ENCODE peak calls at places on chromosomes 4 and X, in nine cellular contexts. G, O, C, B, Z, L, T, A and Y are unnamed samples.

GRCh38 chr4:184612089-184612488 is 37.2 kb downstream of the CASP3 start:
- DNase-seq in G (no peak), O (no peak), C (no peak), B (no peak), Z (no peak), L (no peak), T (no peak), A (no peak), Y (no peak)

GRCh38 chr4:156677136-156677535 is 294.5 kb downstream of the PDGFC start:
- DNase-seq in G (no peak), O (no peak), C (no peak), B (no peak), Z (no peak), L (no peak), T (no peak), A (peak), Y (no peak)

GRCh38 chrX:101595739-101596419 is 21.9 kb downstream of the ARMCX6 start:
- DNase-seq in G (peak), O (peak), C (no peak), B (no peak), Z (peak), L (no peak), T (no peak), A (peak), Y (no peak)

GRCh38 chr4:183532823-183533222 is 28.0 kb downstream of the ING2 start:
- DNase-seq in G (no peak), O (peak), C (no peak), B (no peak), Z (no peak), L (no peak), T (no peak), A (no peak), Y (no peak)

GRCh38 chr4:24793219-24794005 is 2.0 kb upstream of the SOD3 start:
- DNase-seq in G (no peak), O (peak), C (peak), B (no peak), Z (no peak), L (peak), T (no peak), A (peak), Y (no peak)

GRCh38 chrX:13965531-13965930 is 64.2 kb downstream of the GEMIN8 start:
- DNase-seq in G (no peak), O (no peak), C (no peak), B (no peak), Z (no peak), L (no peak), T (no peak), A (no peak), Y (no peak)

GRCh38 chrX:43693602-43694406 is 37.7 kb downstream of the MAOA start:
- DNase-seq in G (peak), O (no peak), C (no peak), B (no peak), Z (no peak), L (no peak), T (no peak), A (peak), Y (no peak)

GRCh38 chrX:72016881-72017783 is 106.5 kb downstream of the NHSL2 start:
- DNase-seq in G (no peak), O (no peak), C (no peak), B (peak), Z (no peak), L (peak), T (no peak), A (no peak), Y (no peak)

GRCh38 chr4:8645753-8646124 is 53.2 kb downstream of the CPZ start:
- DNase-seq in G (no peak), O (no peak), C (peak), B (peak), Z (no peak), L (peak), T (no peak), A (no peak), Y (peak)

GRCh38 chrX:129768586-129769466 is 10.9 kb upstream of the SASH3 start:
- DNase-seq in G (no peak), O (no peak), C (no peak), B (no peak), Z (no peak), L (no peak), T (peak), A (no peak), Y (no peak)

GRCh38 chrX:84047339-84047738 is 140.7 kb downstream of the RPS6KA6 start:
- DNase-seq in G (no peak), O (no peak), C (no peak), B (no peak), Z (no peak), L (no peak), T (peak), A (no peak), Y (no peak)

GRCh38 chr4:182155806-182156205 is 87.4 kb upstream of the TENM3 start:
- DNase-seq in G (no peak), O (peak), C (no peak), B (no peak), Z (no peak), L (no peak), T (no peak), A (no peak), Y (no peak)

GRCh38 chrX:103063918-103064434 is at the start of gene BEX1:
- DNase-seq in G (peak), O (no peak), C (no peak), B (peak), Z (peak), L (peak), T (peak), A (no peak), Y (no peak)

GRCh38 chrX:110414679-110415439 is 56.2 kb downstream of the RTL9 start:
- DNase-seq in G (no peak), O (peak), C (no peak), B (no peak), Z (no peak), L (no peak), T (no peak), A (no peak), Y (no peak)

GRCh38 chr4:187208641-187209040 is 485.0 kb upstream of the FAT1 start:
- DNase-seq in G (no peak), O (no peak), C (no peak), B (peak), Z (no peak), L (no peak), T (no peak), A (peak), Y (no peak)

GRCh38 chrX:54602563-54602962 is 72.5 kb downstream of the GNL3L start:
- DNase-seq in G (no peak), O (no peak), C (no peak), B (no peak), Z (no peak), L (no peak), T (no peak), A (no peak), Y (no peak)

GRCh38 chr4:176781739-176782100 is 11.0 kb downstream of the VEGFC start:
- DNase-seq in G (no peak), O (no peak), C (no peak), B (no peak), Z (no peak), L (no peak), T (no peak), A (no peak), Y (no peak)

GRCh38 chr4:7310441-7310840 is 118.1 kb downstream of the SORCS2 start:
- DNase-seq in G (no peak), O (no peak), C (no peak), B (no peak), Z (no peak), L (no peak), T (no peak), A (no peak), Y (no peak)

GRCh38 chrX:124328765-124329164 is 3.7 kb upstream of the TEX13D start:
- DNase-seq in G (no peak), O (no peak), C (no peak), B (no peak), Z (no peak), L (no peak), T (no peak), A (peak), Y (no peak)

GRCh38 chrX:75158054-75158453 is 2.0 kb upstream of the ABCB7 start:
- DNase-seq in G (no peak), O (no peak), C (no peak), B (no peak), Z (no peak), L (no peak), T (no peak), A (no peak), Y (no peak)

GRCh38 chr4:157115613-157116340 is 39.8 kb downstream of the GLRB start:
- DNase-seq in G (no peak), O (peak), C (no peak), B (no peak), Z (no peak), L (no peak), T (no peak), A (peak), Y (no peak)

GRCh38 chrX:41014776-41015175 is 70.5 kb upstream of the USP9X start:
- DNase-seq in G (no peak), O (peak), C (no peak), B (no peak), Z (no peak), L (no peak), T (no peak), A (peak), Y (no peak)

GRCh38 chrX:41009816-41010187 is 75.4 kb upstream of the USP9X start:
- DNase-seq in G (no peak), O (no peak), C (no peak), B (no peak), Z (no peak), L (no peak), T (no peak), A (no peak), Y (no peak)

GRCh38 chrX:41005445-41005992 is 79.7 kb upstream of the USP9X start:
- DNase-seq in G (no peak), O (no peak), C (no peak), B (no peak), Z (no peak), L (no peak), T (no peak), A (no peak), Y (no peak)

GRCh38 chrX:41010188-41010846 is 74.9 kb upstream of the USP9X start:
- DNase-seq in G (peak), O (peak), C (peak), B (peak), Z (peak), L (peak), T (peak), A (peak), Y (peak)
- H3K4me3 ChIP-seq in G (peak), O (peak), C (peak), B (peak), Z (peak), L (no peak), T (no peak), A (peak), Y (no peak)

GRCh38 chrX:47562615-47563243 is 1.7 kb downstream of the ARAF start:
- DNase-seq in G (no peak), O (no peak), C (no peak), B (no peak), Z (no peak), L (no peak), T (peak), A (peak), Y (no peak)

GRCh38 chrX:47558436-47558835 is 2.6 kb upstream of the ARAF start:
- DNase-seq in G (no peak), O (no peak), C (no peak), B (no peak), Z (no peak), L (no peak), T (no peak), A (no peak), Y (no peak)

GRCh38 chrX:47561653-47562151 is 697 bp downstream of the ARAF start:
- DNase-seq in G (no peak), O (no peak), C (no peak), B (no peak), Z (no peak), L (no peak), T (no peak), A (no peak), Y (no peak)

GRCh38 chrX:47560179-47560830 is 700 bp upstream of the ARAF start:
- DNase-seq in G (no peak), O (peak), C (no peak), B (no peak), Z (no peak), L (no peak), T (peak), A (no peak), Y (no peak)

DNA sequence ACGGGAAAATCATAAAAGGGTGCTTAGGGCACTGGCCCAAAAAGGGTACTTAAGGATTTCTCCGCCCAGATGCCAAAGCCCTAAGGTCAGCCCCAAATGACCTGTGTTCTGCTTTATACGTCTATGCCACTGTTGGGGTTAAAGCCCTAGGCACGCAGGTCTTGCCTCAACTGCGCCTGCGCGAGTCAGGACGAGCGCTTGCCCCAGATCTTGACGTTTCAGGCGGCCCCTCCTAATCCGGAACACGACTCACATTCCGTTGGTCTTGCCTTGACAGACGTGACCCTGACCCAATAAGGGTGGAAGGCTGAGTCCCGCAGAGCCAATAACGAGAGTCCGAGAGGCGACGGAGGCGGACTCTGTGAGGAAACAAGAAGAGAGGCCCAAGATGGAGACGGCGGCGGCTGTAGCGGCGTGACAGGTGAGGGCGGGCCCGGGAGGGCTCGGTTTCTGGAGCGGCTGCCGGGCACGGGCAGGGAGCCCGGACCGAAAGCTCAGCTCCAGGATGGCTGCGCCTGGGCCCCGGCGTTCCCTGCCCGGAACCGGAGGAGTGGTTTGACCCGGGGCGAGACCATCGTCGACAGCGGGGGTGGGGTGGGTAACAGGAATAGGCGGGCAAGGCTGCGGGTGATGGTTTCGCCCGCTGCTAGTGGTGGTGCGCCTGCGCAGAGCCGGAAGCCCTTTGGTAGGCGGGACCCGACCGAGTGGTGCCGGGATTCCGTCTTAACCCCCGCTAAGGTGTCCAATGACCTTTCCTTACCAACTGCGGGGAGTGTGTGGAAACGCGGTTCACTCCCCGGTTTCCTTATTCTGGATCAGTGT is at the start of gene ARAF:
- DNase-seq in G (peak), O (peak), C (peak), B (peak), Z (peak), L (peak), T (peak), A (peak), Y (peak)
- TF ChIP-seq POLR2A in G (peak), O (peak), C (peak), B (peak), Z (peak), L (peak), T (no peak), A (peak), Y (no peak)

DNA sequence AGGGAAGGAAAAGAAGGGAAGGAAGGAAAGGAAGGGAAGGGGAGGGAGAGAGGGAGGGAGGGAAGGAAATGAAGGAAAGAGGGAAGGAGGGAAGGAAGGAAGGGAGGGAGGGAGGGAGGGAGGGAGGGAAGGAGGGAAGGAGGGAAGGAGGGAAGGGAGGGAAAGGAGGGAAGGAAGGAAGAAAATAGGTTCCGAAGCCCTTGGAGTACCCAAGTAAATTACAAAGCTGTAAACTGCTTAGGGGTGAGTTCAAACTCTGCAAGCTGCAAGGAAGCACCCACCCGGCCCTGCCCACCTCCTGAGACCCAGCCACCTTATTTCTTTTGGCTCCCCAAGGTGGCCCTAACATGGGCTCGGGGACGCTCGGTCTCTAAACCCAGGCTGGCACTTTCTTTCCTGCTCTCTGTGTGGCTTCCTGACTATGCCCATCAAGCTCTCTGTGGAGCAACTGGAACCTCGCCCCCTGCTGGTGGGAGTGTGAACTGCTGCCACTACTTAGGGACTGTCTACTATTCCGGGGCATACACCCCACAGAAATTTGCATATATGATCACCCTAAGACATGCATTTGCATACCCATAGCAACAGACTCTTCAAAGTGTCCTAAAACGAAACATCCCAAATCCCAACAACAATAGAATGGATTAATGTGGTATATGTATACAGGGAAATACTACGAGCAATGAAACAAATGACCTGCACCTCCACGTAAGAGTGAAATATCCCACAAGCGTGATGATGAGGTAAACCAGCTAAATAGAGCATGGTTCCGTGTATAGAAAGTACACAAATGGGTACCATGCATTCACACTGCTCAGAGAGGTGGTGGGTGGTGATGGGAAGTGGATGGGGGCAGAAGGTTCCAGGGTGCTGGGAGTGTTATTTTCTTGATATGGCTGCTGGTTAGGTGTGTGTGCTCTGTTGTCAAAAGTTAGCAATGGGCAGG is 151.7 kb upstream of the TBL1X start:
- DNase-seq in G (peak), O (no peak), C (no peak), B (peak), Z (peak), L (peak), T (peak), A (peak), Y (peak)
- TF ChIP-seq CTCF in G (peak), O (peak), C (peak), B (peak), Z (peak), L (peak), T (peak), A (peak), Y (no peak)

GRCh38 chrX:115503099-115503498 is 57.9 kb upstream of the PLS3 start:
- DNase-seq in G (no peak), O (no peak), C (no peak), B (no peak), Z (no peak), L (no peak), T (no peak), A (peak), Y (no peak)

GRCh38 chrX:115494133-115494532 is 66.8 kb upstream of the PLS3 start:
- DNase-seq in G (no peak), O (peak), C (no peak), B (no peak), Z (no peak), L (no peak), T (no peak), A (no peak), Y (no peak)

GRCh38 chrX:115504167-115504566 is 56.8 kb upstream of the PLS3 start:
- DNase-seq in G (no peak), O (no peak), C (no peak), B (no peak), Z (no peak), L (no peak), T (no peak), A (no peak), Y (no peak)

DNA sequence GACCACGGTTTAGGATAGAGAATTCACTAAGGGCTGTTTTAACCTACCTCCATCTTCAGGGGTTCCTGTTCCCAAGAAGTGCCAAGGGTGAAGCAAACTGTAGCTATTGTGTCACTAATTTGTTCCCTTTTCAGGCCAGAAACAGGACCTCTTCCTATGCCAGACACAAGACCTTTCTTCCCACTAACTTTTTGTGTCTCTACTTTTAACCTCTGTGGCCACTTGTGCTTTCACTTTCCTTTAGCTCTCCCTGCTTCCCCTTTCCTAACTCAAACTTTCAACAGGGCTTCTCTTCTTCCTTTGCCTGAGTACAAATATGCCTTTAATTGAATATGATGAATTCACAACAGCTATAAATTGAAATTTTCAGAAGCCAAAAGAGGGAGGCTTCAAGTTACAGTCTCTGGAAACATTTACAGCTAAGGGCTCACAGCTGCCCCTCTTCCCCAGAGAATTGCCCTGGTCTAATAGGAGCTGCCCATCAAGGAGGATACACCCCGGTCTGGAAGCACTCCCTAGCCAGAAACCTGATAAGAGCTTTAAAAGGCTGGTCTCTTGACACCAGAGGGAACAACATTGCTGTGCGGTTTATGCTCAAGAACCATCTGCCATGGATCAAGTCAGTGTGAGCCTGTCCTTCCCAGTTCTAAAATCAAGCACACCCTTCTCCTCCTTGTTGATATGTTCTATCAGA is 61.7 kb upstream of the PLS3 start:
- DNase-seq in G (no peak), O (no peak), C (no peak), B (no peak), Z (no peak), L (no peak), T (no peak), A (no peak), Y (no peak)
- H3K4me3 ChIP-seq in G (no peak), O (no peak), C (no peak), B (no peak), Z (no peak), L (no peak), T (no peak), A (no peak), Y (no peak)

GRCh38 chrX:154546354-154547244 is at the start of gene G6PD:
- DNase-seq in G (no peak), O (peak), C (no peak), B (peak), Z (peak), L (peak), T (peak), A (peak), Y (no peak)
- TF ChIP-seq POLR2A in G (no peak), O (peak), C (no peak), B (peak), Z (peak), L (peak), T (no peak), A (peak), Y (no peak)

GRCh38 chrX:121322159-121322558 is 274.7 kb downstream of the GLUD2 start:
- DNase-seq in G (no peak), O (no peak), C (no peak), B (no peak), Z (no peak), L (no peak), T (no peak), A (no peak), Y (no peak)
- TF ChIP-seq CTCF in G (peak), O (peak), C (no peak), B (no peak), Z (no peak), L (no peak), T (no peak), A (no peak), Y (no peak)

DNA sequence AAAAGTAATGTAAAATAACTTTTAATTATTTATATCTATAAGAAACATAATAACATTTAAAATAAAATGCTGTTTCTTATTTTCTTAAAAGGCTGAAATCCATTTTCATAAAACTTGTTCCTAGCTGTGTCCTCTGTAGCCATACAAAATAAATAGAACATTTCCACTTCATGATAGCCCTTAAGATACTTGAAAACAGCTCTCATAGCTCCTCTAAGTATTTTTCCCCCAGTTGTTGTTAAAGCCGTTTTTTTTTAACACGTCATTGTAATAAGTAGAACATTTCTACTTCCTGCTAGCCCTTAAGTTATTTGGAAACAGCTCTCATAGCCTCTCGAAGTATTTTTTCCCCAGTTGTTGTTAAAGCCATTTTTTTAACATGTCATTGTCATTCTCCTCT is 97.3 kb upstream of the SOX3 start:
- DNase-seq in G (no peak), O (no peak), C (no peak), B (no peak), Z (no peak), L (no peak), T (no peak), A (no peak), Y (no peak)
- H3K4me3 ChIP-seq in G (no peak), O (no peak), C (no peak), B (no peak), Z (no peak), L (no peak), T (no peak), A (no peak), Y (no peak)

GRCh38 chrX:135003876-135004623 is 13.3 kb downstream of the SMIM10 start:
- DNase-seq in G (peak), O (peak), C (peak), B (peak), Z (peak), L (peak), T (peak), A (peak), Y (peak)
- TF ChIP-seq POLR2A in G (no peak), O (no peak), C (no peak), B (no peak), Z (peak), L (peak), T (no peak), A (peak), Y (no peak)